ENCODE peak calls at places on chromosomes 11 and 22, in five cellular contexts. B, G, E, F and U are unnamed samples.

GRCh38 chr11:8773916-8774537 is 91.4 kb downstream of the RPL27A start:
- DNase-seq in F (no peak), B (no peak), E (no peak), G (no peak), U (no peak)

GRCh38 chr11:19895776-19896175 is 183.1 kb downstream of the NAV2 start:
- DNase-seq in B (no peak), G (no peak), F (no peak), E (peak), U (peak)

GRCh38 chr11:69703711-69704507 is at the start of gene FGF19:
- DNase-seq in F (no peak), E (peak), B (no peak), G (no peak), U (peak)

GRCh38 chr11:109696191-109696897 is 274.4 kb downstream of the C11orf87 start:
- DNase-seq in F (no peak), E (peak), B (peak), G (peak), U (peak)

GRCh38 chr22:46584081-46584903 is 35.9 kb upstream of the GRAMD4 start:
- DNase-seq in G (peak), F (peak), B (peak), E (no peak), U (no peak)

GRCh38 chr11:2806351-2807058 is 79.1 kb downstream of the CDKN1C start:
- DNase-seq in G (no peak), F (peak), B (no peak), E (no peak), U (no peak)

GRCh38 chr22:29078869-29079207 is 6.0 kb downstream of the KREMEN1 start:
- DNase-seq in B (no peak), F (no peak), G (no peak), E (no peak), U (no peak)

GRCh38 chr11:96741068-96741467 is 351.3 kb downstream of the JRKL start:
- DNase-seq in F (no peak), B (no peak), G (peak), E (peak), U (no peak)

GRCh38 chr11:130916238-130916855 is at the start of gene SNX19:
- DNase-seq in B (peak), G (peak), F (peak), E (peak), U (peak)

GRCh38 chr11:116962108-116962507 is 124.7 kb upstream of the APOA1 start:
- DNase-seq in B (peak), F (no peak), E (no peak), G (no peak), U (no peak)

GRCh38 chr11:78000193-78000592 is 5.7 kb upstream of the INTS4 start:
- DNase-seq in E (peak), B (peak), G (peak), F (no peak), U (peak)

GRCh38 chr11:97570636-97571035 is 1180.8 kb downstream of the JRKL start:
- DNase-seq in E (no peak), B (no peak), G (no peak), F (no peak), U (no peak)

GRCh38 chr11:124798991-124799383 is 1.2 kb downstream of the MSANTD2 start:
- DNase-seq in B (peak), F (no peak), G (peak), E (peak), U (peak)

GRCh38 chr11:105937738-105938137 is 84.3 kb downstream of the MSANTD4 start:
- DNase-seq in G (peak), E (no peak), F (no peak), B (peak), U (peak)

GRCh38 chr11:86116386-86116726 is 47.5 kb upstream of the PICALM start:
- DNase-seq in F (no peak), E (peak), G (peak), B (peak), U (peak)

GRCh38 chr11:111596319-111596718 is 5.9 kb upstream of the SIK2 start:
- DNase-seq in E (no peak), G (no peak), B (no peak), F (no peak), U (no peak)

DNA sequence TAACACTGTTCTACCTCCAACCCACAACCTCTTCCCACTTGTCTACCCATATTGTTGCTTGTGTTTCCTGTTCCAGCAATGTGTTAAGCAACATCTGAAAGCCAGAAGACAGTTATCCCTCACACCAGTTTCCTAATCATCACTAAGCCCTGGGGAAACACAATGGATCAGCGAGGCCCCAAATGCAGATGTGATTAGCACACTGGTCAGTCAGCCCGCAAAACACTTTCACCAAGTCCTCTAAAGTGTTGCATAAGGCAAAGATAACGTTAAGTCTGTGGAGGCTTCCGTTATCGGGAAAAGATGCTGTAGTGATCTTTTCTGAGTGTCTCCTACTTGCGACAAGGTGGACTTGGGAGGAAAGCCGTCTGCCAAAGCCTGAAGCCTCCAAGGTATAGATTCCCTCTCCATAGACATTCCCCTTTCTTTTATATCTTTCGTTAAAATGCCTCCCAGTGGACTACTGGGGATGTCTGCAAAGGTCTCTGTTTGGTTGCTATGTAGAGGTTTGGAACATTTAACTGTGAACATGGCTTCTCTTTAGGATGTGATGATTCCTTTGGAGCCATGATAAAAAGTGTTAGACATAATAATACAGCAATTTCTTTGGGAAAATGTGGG is at the start of gene MS4A3:
- DNase-seq in F (no peak), G (no peak), B (no peak), E (no peak), U (no peak)
- TF ChIP-seq CTCF in F (no peak), G (no peak), B (no peak), E (no peak), U (no peak)

DNA sequence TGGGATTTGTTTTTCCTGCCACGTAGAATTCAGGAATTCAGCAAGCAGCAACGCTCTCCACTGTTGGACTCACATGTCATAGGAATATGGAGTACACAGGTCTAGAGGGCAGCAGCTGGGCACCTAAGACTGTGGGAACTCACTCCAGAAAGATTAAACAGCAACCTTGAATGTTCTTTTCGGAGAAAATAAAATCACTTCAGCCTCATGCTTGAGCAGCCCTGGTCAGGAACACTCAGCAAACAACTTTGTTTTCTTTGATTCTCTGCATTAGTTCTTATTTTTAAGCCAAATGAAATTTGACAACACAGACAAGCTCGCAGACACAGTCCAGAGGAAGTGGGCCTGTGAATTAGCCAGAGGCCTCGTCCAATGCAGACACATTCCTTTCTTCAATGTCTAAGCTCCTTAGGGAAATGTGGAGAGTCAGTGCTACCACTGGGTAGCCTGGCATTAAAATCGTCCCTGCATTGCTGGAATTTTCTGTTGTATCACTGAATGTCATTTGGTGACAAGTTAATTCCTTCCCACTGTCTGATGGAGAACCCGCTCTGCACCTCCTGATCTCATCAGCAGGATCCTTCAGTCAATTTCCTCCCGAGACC is 62.8 kb upstream of the CSNK2A3 start:
- DNase-seq in G (peak), E (no peak), F (no peak), B (peak), U (no peak)
- H3K27ac ChIP-seq in G (no peak), E (no peak), F (no peak), B (no peak), U (no peak)

GRCh38 chr11:127491589-127491988 is 491.0 kb upstream of the KIRREL3 start:
- DNase-seq in B (no peak), G (no peak), E (no peak), F (no peak), U (no peak)

GRCh38 chr11:127492025-127492424 is 491.5 kb upstream of the KIRREL3 start:
- DNase-seq in E (no peak), G (no peak), B (no peak), F (no peak), U (no peak)

GRCh38 chr11:127490896-127491295 is 490.3 kb upstream of the KIRREL3 start:
- DNase-seq in E (no peak), F (no peak), B (no peak), G (no peak), U (no peak)

GRCh38 chr11:127496165-127496564 is 495.6 kb upstream of the KIRREL3 start:
- DNase-seq in G (no peak), B (no peak), E (no peak), F (no peak), U (no peak)

DNA sequence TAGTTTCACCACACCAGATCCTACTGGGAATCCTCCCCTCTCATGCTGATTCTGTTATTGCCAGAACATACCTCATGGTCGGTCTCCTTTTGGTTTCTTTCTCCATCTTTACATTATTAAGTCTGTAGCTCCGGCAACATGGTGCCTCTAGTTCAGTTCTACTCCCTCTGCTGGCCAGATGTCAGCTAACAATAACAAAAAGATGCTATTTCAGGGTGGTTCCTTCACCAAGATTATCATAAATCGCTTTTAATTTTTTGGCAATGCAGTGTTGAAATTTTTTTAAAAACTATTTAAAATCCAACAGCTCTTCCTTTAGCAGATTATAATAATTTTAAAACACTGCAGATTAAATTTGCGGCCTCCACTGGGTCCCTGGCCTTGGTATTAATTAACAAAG is 492.8 kb upstream of the KIRREL3 start:
- DNase-seq in E (peak), G (peak), B (peak), F (no peak), U (no peak)
- TF ChIP-seq CTCF in E (peak), G (no peak), B (peak), F (no peak), U (peak)

GRCh38 chr11:12540913-12541587 is 133.2 kb upstream of the TEAD1 start:
- DNase-seq in G (peak), F (no peak), E (peak), B (peak), U (peak)
- H3K27ac ChIP-seq in G (no peak), F (no peak), E (no peak), B (peak), U (peak)

GRCh38 chr11:46446343-46446751 is 54.8 kb upstream of the CHRM4 start:
- DNase-seq in E (no peak), G (peak), F (no peak), B (no peak), U (no peak)
- TF ChIP-seq CTCF in E (no peak), G (no peak), F (no peak), B (peak), U (no peak)

GRCh38 chr22:30889996-30890480 is 78.5 kb downstream of the MORC2 start:
- DNase-seq in B (no peak), F (no peak), E (no peak), G (no peak), U (no peak)

GRCh38 chr22:30889268-30889995 is 79.1 kb downstream of the MORC2 start:
- DNase-seq in F (no peak), E (no peak), G (no peak), B (no peak), U (no peak)

GRCh38 chr22:30887418-30887817 is 81.2 kb downstream of the MORC2 start:
- DNase-seq in F (no peak), B (no peak), G (no peak), E (no peak), U (no peak)

GRCh38 chr22:30885591-30885990 is 83.0 kb downstream of the MORC2 start:
- DNase-seq in E (no peak), G (no peak), B (no peak), F (no peak), U (no peak)

DNA sequence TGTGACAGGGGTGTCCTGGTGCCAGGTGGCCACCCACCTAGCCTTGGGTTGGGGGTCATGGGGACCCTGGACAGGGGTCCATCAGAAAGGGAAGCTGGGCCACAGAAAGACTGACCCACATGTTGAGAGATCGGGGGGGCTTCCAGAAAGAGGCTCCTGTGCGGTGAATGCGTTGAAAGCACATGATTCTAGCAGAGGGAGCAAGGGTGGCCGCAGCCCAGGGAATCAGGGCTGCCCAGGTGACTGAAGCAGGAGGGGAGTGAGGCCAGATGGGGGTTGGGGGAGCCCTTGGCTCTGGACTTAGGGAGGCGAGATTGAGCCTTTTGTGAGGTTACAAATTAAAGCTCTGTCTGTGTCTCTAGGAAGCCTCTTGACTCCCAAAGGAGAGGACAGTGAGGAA is 80.7 kb downstream of the MORC2 start:
- DNase-seq in E (no peak), B (no peak), G (no peak), F (no peak), U (no peak)
- H3K27ac ChIP-seq in E (no peak), B (no peak), G (no peak), F (no peak), U (no peak)

DNA sequence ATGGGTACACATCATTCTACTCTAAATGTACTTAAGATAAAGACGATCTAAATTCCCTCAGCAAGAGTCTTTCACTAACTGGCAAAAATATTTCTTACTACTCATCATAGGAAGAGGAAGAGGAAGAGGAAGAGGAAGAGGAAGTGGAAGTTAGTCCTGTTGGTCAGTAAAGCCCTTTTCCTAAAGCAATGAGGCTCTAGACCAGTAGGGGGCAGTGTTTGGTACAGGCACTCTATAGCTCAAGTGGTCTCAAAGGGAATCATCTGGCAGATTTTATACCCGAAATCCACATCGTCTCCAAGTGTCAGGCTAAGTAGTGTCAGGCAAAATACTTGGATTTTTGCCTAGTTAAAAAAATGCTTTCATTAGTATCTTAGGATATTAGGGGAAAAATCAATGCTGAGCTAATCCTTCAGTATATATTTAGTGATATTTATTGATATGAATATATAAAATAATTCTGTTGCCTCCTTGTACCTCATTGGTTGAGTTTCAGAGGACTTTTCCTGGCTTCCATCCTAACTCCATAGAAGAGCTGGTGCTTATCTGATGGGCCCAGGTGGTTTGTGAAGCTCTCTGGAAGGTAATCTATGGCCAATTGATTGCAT is 7.7 kb downstream of the BLID start:
- DNase-seq in F (no peak), G (peak), B (peak), E (peak), U (no peak)
- TF ChIP-seq CTCF in F (peak), G (peak), B (peak), E (peak), U (peak)

DNA sequence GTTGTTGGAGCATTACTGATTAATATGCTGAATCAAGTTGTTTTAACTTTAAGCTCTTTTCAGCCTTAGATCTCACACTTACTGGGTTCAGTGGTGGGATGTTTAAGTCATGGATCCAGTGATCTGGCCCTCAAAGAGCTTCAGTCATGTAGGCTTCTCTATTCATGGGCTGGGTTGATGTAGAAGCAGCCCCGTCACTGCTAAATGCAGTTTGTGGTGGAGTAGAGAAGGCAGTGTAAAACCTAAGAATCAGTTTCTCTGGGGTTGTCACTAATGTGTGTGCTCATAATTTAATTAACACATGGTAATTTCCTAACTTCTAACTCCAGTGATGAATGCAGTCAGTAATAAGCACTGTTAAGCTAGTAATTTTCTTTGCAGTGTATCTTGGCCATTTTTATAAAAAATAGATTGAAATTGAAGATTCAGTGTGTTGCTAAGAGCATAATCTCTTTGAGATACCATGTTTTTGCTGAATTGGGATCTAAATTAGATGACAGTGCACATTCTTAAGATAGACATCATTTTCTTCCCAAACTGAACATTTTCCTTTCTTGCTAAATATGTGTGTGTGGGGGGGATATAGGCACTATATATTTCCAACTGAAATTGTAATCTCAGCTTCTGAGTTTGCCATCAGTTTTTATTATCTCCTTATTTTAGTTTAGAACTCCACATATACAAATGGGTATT is 9.0 kb downstream of the SPCS2 start:
- DNase-seq in B (no peak), F (no peak), E (no peak), G (no peak), U (no peak)
- H3K27ac ChIP-seq in B (no peak), F (no peak), E (no peak), G (no peak), U (no peak)

GRCh38 chr11:44978961-44979331 is 28.3 kb upstream of the TP53I11 start:
- DNase-seq in E (peak), F (peak), B (no peak), G (no peak), U (peak)

GRCh38 chr11:44976576-44976975 is 25.9 kb upstream of the TP53I11 start:
- DNase-seq in F (no peak), G (no peak), E (no peak), B (no peak), U (no peak)

GRCh38 chr11:44978279-44978960 is 27.7 kb upstream of the TP53I11 start:
- DNase-seq in F (no peak), G (peak), E (no peak), B (no peak), U (no peak)

GRCh38 chr11:44979536-44980399 is 29.1 kb upstream of the TP53I11 start:
- DNase-seq in F (peak), G (no peak), E (peak), B (no peak), U (peak)

DNA sequence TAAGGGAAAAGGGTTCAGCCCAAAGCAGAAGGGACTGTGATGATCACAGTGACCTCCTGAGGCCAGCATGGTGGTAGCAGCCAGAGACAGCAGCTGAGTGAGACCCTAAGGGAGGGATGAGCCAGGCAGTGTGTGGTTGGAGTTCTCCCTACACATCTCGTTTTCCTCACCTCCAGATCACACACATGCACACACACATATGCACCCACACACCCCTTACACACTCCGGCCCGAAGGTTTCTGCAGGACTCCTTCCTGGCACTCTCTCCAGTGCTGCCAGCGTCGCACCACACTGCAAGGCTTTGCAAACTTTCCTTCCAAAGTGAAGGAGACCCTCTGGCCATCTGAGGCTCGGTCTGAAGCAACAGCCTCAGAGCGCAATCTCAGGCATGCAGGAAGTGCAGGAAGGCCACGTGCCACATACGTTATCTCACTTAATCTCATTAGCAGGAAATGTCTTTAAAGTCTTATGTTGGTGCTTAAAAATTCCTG is 26.9 kb upstream of the TP53I11 start:
- DNase-seq in G (peak), E (peak), B (no peak), F (no peak), U (no peak)
- TF ChIP-seq CTCF in G (peak), E (peak), B (peak), F (no peak), U (no peak)

DNA sequence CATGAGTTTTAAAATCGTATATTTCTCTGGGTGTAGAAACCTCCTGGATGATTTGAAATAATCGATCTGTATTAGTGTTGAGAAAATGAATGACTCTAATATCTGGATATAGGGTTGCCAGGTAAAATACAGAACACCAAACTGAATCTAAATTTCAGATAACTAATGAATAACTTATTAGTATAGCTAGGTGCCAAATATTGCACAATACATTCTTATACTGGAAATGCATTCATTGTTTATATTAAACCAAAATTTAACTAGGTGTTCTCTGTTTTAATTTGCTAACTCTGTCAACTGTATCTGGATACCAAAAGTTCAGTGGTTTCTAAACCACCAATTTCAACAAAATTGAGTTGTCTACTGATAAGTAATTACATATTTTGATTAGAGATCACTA is 2.5 kb upstream of the BIRC3 start:
- DNase-seq in E (no peak), F (no peak), B (no peak), G (no peak), U (no peak)
- H3K27ac ChIP-seq in E (no peak), F (no peak), B (no peak), G (no peak), U (no peak)